ENCODE peak calls at places on chromosome 15, in eight cellular contexts. H is tibial nerve, F is GM23338, S is epithelial cell of proximal tubule, G is nephron progenitor cell, W is GM06990, Q is AG10803, I is cardiac muscle cell. N is an unnamed sample.

GRCh38 chr15:22968356-22968755 is 11.8 kb downstream of the CYFIP1 start:
- DNase-seq in S (no peak), F (no peak), Q (peak), I (no peak), W (no peak), G (no peak), H (no peak), N (no peak)

GRCh38 chr15:44729394-44729913 is 6.9 kb upstream of the TRIM69 start:
- DNase-seq in F (peak), G (peak), W (no peak), I (no peak), H (no peak), S (no peak), Q (no peak), N (no peak)

GRCh38 chr15:95105229-95105628 is 873.9 kb downstream of the MCTP2 start:
- DNase-seq in W (no peak), H (no peak), Q (peak), I (no peak), S (peak), G (no peak), F (no peak), N (no peak)

GRCh38 chr15:47429376-47429775 is 287.9 kb upstream of the SEMA6D start:
- DNase-seq in H (no peak), G (no peak), F (no peak), Q (peak), S (no peak), W (no peak), I (no peak), N (no peak)

GRCh38 chr15:38691365-38691764 is 126.8 kb upstream of the RASGRP1 start:
- DNase-seq in F (no peak), Q (no peak), W (no peak), G (no peak), S (no peak), I (no peak), H (no peak), N (no peak)

GRCh38 chr15:90914240-90915080 is 11.4 kb downstream of the MAN2A2 start:
- DNase-seq in H (no peak), S (no peak), F (no peak), G (no peak), Q (no peak), I (no peak), W (no peak), N (no peak)

GRCh38 chr15:100078511-100079220 is 263.1 kb downstream of the ADAMTS17 start:
- DNase-seq in G (no peak), I (no peak), H (no peak), W (no peak), Q (no peak), F (no peak), S (no peak), N (no peak)

GRCh38 chr15:52417957-52418356 is 110.7 kb downstream of the MYO5A start:
- DNase-seq in S (no peak), H (no peak), F (no peak), Q (no peak), I (no peak), W (no peak), G (no peak), N (no peak)

GRCh38 chr15:41465822-41466421 is 27.8 kb upstream of the ITPKA start:
- DNase-seq in H (no peak), G (no peak), Q (peak), F (peak), I (peak), W (no peak), S (no peak), N (no peak)

GRCh38 chr15:69958494-69959134 is 139.1 kb downstream of the TLE3 start:
- DNase-seq in G (no peak), S (no peak), H (no peak), I (no peak), Q (no peak), F (peak), W (no peak), N (no peak)

GRCh38 chr15:88624156-88624970 is 3.2 kb downstream of the AEN start:
- DNase-seq in Q (peak), F (peak), G (no peak), W (no peak), S (no peak), I (peak), H (no peak), N (no peak)

GRCh38 chr15:88908123-88908522 is 5.1 kb downstream of the MFGE8 start:
- DNase-seq in S (no peak), Q (no peak), H (no peak), W (no peak), I (no peak), F (no peak), G (no peak), N (no peak)

GRCh38 chr15:25864966-25865365 is 1.8 kb upstream of the ATP10A start:
- DNase-seq in F (no peak), S (no peak), I (no peak), G (no peak), H (no peak), W (no peak), Q (peak), N (no peak)

GRCh38 chr15:74200871-74201419 is 1.6 kb downstream of the STRA6 start:
- DNase-seq in H (peak), F (no peak), I (peak), Q (no peak), G (peak), W (no peak), S (no peak), N (no peak)

GRCh38 chr15:45855210-45855906 is 220.5 kb downstream of the SQOR start:
- DNase-seq in G (no peak), F (no peak), Q (no peak), W (no peak), S (no peak), H (no peak), I (no peak), N (no peak)

GRCh38 chr15:56965614-56966013 is 47.2 kb downstream of the TCF12 start:
- DNase-seq in G (no peak), F (no peak), Q (no peak), H (no peak), I (no peak), S (no peak), W (no peak), N (no peak)

GRCh38 chr15:33621156-33621555 is 310.4 kb downstream of the RYR3 start:
- DNase-seq in Q (peak), H (no peak), I (no peak), F (no peak), W (no peak), G (no peak), S (no peak), N (no peak)

GRCh38 chr15:33618300-33618699 is 307.5 kb downstream of the RYR3 start:
- DNase-seq in W (no peak), F (no peak), I (no peak), G (no peak), Q (peak), S (no peak), H (no peak), N (no peak)

GRCh38 chr15:33623010-33623409 is 312.2 kb downstream of the RYR3 start:
- DNase-seq in S (no peak), F (peak), I (no peak), G (no peak), W (no peak), Q (no peak), H (no peak), N (no peak)
- TF ChIP-seq CTCF in S (no peak), F (peak), I (no peak), G (peak), W (peak), Q (no peak), H (no peak), N (no peak)

GRCh38 chr15:55283295-55284147 is 6.1 kb downstream of the RAB27A start:
- DNase-seq in H (no peak), W (no peak), G (no peak), Q (no peak), S (no peak), F (no peak), I (no peak), N (no peak)

GRCh38 chr15:55279100-55279745 is 10.4 kb downstream of the RAB27A start:
- DNase-seq in W (no peak), S (no peak), F (no peak), I (no peak), G (no peak), H (no peak), Q (no peak), N (no peak)

GRCh38 chr15:55282284-55282833 is 7.3 kb downstream of the RAB27A start:
- DNase-seq in G (no peak), S (no peak), Q (peak), F (no peak), I (no peak), H (no peak), W (no peak), N (no peak)

GRCh38 chr15:55279746-55280351 is 9.8 kb downstream of the RAB27A start:
- DNase-seq in H (no peak), W (peak), G (no peak), I (no peak), S (peak), Q (peak), F (no peak), N (no peak)

DNA sequence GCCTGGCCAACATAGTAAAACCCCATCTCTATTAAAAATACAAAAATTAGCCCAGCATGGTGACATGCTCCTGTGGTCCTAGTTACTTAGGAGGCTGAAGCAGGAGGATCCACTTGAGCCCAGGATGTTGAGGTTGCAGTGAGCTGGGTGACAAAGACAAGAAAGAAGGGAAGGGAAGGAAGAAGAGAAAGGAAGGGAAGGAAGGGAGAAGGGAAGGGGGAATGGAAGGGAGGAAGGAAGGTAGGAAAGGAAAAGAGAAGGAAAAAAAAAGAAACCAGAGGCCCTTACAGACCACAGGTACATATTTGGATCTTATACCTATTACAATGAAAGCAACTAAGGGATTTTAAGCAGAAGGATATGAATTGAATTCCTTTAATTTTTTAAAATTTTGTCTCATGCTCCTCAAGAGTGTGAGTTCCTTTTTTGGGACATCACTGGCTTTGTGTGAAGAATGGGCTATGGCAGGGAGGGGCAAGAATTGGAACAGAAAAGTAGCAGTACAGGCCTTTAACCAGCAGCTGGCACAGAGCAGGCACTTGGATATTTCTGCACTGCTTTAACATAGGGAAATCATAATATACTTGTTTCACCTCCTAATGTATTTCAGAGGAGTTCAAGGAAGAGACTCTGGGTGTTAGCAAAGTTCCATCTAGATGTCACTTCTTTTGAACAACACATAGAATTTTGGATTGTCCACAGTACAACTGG is 7.9 kb downstream of the RAB27A start:
- DNase-seq in Q (no peak), G (no peak), I (no peak), F (no peak), S (no peak), H (no peak), W (no peak), N (no peak)
- TF ChIP-seq CTCF in Q (peak), G (no peak), I (no peak), F (no peak), S (no peak), H (no peak), W (no peak), N (no peak)

GRCh38 chr15:42723068-42723467 is 13.9 kb downstream of the CDAN1 start:
- DNase-seq in G (no peak), S (no peak), H (no peak), Q (no peak), W (no peak), F (peak), I (no peak), N (no peak)
- TF ChIP-seq CTCF in G (peak), S (peak), H (no peak), Q (no peak), W (no peak), F (peak), I (peak), N (no peak)

DNA sequence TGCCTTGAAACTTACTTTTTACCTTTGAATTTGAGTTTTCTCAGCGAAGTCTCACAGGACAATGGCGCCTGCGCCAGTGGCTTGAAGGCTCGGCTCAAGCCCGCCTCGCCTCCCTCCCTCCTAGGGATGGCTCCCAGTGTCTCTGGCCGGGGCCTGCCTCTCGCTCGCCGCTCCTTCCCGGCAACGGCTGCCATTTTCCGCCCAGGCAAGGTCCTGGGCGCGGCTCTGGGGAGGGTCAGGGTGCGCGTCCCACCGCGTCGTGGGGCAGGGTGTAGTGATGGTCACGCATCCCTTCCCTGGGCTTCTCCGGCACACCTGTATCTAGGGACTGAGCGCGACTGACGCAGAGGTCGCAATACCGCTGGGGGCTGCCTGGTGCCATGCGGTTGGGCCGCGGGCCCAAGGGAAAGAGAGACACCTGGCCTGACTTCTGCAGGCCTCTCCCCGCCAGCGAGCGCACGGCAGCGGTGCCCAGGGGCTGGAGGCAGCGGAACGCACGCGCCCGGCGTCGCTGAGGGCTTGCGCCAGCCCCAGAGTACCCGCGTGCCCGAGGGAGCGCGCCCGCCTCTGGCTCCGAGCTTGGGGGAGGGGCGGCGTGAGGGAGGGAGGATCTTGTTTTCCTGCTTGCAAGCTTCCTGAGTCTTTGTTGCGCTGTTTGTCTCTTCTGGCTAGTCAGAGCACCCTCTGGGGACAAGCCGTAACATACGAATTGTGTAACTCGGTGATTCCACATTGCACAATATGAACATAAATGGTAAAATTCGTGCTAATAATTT is 20.7 kb upstream of the FEM1B start:
- DNase-seq in Q (peak), F (peak), H (peak), S (no peak), G (peak), W (peak), I (peak), N (peak)
- TF ChIP-seq CTCF in Q (no peak), F (no peak), H (no peak), S (no peak), G (no peak), W (no peak), I (no peak), N (no peak)